ENCODE peak calls at places on chromosome 4, in four cellular contexts. A is activated T-helper 9 cell treated with anti-CD3 and anti-CD28 coated beads, Interleukin-2, amount 50 U/mL, for 16 hours; T is AG08396; R is NCI-H1105. I is an unnamed sample.

GRCh38 chr4:16864199-16864598 is 34.2 kb downstream of the LDB2 start:
- DNase-seq in A (no peak), T (no peak), R (no peak), I (no peak)

GRCh38 chr4:95572304-95572991 is 23.7 kb upstream of the UNC5C start:
- DNase-seq in A (no peak), T (no peak), R (no peak), I (peak)

GRCh38 chr4:6470502-6471302 is 1.7 kb downstream of the PPP2R2C start:
- DNase-seq in A (no peak), T (peak), R (no peak), I (peak)

GRCh38 chr4:137536789-137537561 is 4.7 kb upstream of the PCDH18 start:
- DNase-seq in A (no peak), T (no peak), R (no peak), I (no peak)

GRCh38 chr4:38318737-38319455 is 345.1 kb upstream of the KLF3 start:
- DNase-seq in A (peak), T (peak), R (peak), I (peak)

GRCh38 chr4:2333356-2333841 is 71.5 kb upstream of the MXD4 start:
- DNase-seq in A (no peak), T (no peak), R (no peak), I (peak)

GRCh38 chr4:151874328-151874727 is 113.5 kb upstream of the GATB start:
- DNase-seq in A (no peak), T (no peak), R (no peak), I (no peak)

GRCh38 chr4:71978192-71978845 is 53.5 kb upstream of the NPFFR2 start:
- DNase-seq in A (no peak), T (no peak), R (no peak), I (no peak)

GRCh38 chr4:68216501-68216900 is 29.0 kb downstream of the TMPRSS11B start:
- DNase-seq in A (no peak), T (no peak), R (no peak), I (no peak)

GRCh38 chr4:145935253-145936141 is 3.1 kb downstream of the ZNF827 start:
- DNase-seq in A (no peak), T (no peak), R (no peak), I (peak)

I was measured in hepatocyte.